ENCODE peak calls at places on chromosomes 11 and 22, in nine cellular contexts. A is NCI-H524 treated with DMSO at 0.1 percent for 48 hours; J is fibroblast of lung; M is heart right ventricle; Z is cardiac septum; K is iPS-NIHi11; L is ovary; G is aorta; U is stimulated activated CD4-positive, alpha-beta T cell treated with anti-CD3 and anti-CD28 coated beads, TNF-alpha, amount 100 ng/mL, for 48 hours. B is an unnamed sample.

GRCh38 chr11:74321487-74322188 is 10.2 kb upstream of the P4HA3 start:
- DNase-seq in M (peak), K (peak), J (peak), U (no peak), Z (no peak), A (no peak), G (no peak), L (no peak), B (peak)

GRCh38 chr22:42365337-42365865 is 66.8 kb downstream of the NFAM1 start:
- DNase-seq in G (no peak), K (no peak), Z (no peak), L (no peak), A (no peak), J (no peak), U (no peak), M (no peak), B (peak)

GRCh38 chr11:36564376-36565032 is 3.3 kb upstream of the RAG1 start:
- DNase-seq in U (no peak), G (no peak), J (peak), M (peak), A (no peak), L (peak), Z (no peak), K (peak), B (peak)

GRCh38 chr11:23192256-23192655 is 332.0 kb upstream of the CCDC179 start:
- DNase-seq in A (no peak), Z (no peak), G (no peak), U (no peak), L (no peak), M (no peak), J (peak), K (no peak), B (no peak)

GRCh38 chr11:120512727-120513435 is 1.3 kb downstream of the GRIK4 start:
- DNase-seq in K (no peak), A (peak), L (no peak), U (no peak), Z (peak), M (no peak), G (no peak), J (no peak), B (no peak)

GRCh38 chr11:67644042-67644441 is 4.5 kb upstream of the TBX10 start:
- DNase-seq in G (peak), A (no peak), Z (no peak), U (no peak), L (no peak), M (no peak), K (no peak), J (no peak), B (peak)

GRCh38 chr11:81870066-81870412 is 863.6 kb downstream of the FAM181B start:
- DNase-seq in J (no peak), L (no peak), U (no peak), K (no peak), A (no peak), M (no peak), G (no peak), Z (no peak), B (no peak)

GRCh38 chr11:124302291-124302690 is 11.5 kb downstream of the OR8D1 start:
- DNase-seq in Z (no peak), K (no peak), M (no peak), L (no peak), A (no peak), J (no peak), G (no peak), U (no peak), B (no peak)

GRCh38 chr11:2612884-2613571 is 86.8 kb downstream of the KCNQ1OT1 start:
- DNase-seq in K (no peak), U (no peak), J (peak), L (no peak), M (no peak), G (no peak), Z (no peak), A (no peak), B (no peak)

GRCh38 chr11:19370100-19370861 is 129.5 kb upstream of the E2F8 start:
- DNase-seq in K (no peak), Z (no peak), L (no peak), U (no peak), J (peak), G (no peak), M (no peak), A (no peak), B (peak)

GRCh38 chr11:39741066-39741465 is 1718.4 kb downstream of the LRRC4C start:
- DNase-seq in L (no peak), Z (no peak), A (no peak), J (no peak), G (no peak), K (no peak), U (no peak), M (no peak), B (no peak)

GRCh38 chr22:37177755-37178154 is 10.3 kb downstream of the C1QTNF6 start:
- DNase-seq in M (no peak), A (no peak), J (no peak), L (no peak), G (no peak), U (no peak), K (no peak), Z (no peak), B (no peak)

GRCh38 chr11:19071255-19071654 is 10.7 kb upstream of the MRGPRX2 start:
- DNase-seq in A (peak), G (peak), L (peak), U (peak), M (peak), Z (no peak), K (peak), J (peak), B (peak)

GRCh38 chr22:40560551-40560950 is 76.0 kb downstream of the MRTFA start:
- DNase-seq in K (no peak), J (peak), L (no peak), A (peak), Z (no peak), U (no peak), G (no peak), M (no peak), B (no peak)

GRCh38 chr11:125337836-125338235 is 158.2 kb downstream of the FEZ1 start:
- DNase-seq in A (no peak), Z (no peak), U (no peak), L (no peak), M (peak), G (peak), J (no peak), K (no peak), B (no peak)

GRCh38 chr11:6742260-6742659 is 29.5 kb downstream of the OR2AG2 start:
- DNase-seq in M (no peak), J (no peak), K (no peak), L (no peak), U (no peak), Z (no peak), A (no peak), G (no peak), B (no peak)

GRCh38 chr11:26599421-26599820 is 27.4 kb upstream of the MUC15 start:
- DNase-seq in A (no peak), L (no peak), M (no peak), J (peak), Z (no peak), K (no peak), U (no peak), G (no peak), B (no peak)

GRCh38 chr11:117492578-117493251 is 165.1 kb downstream of the CEP164 start:
- DNase-seq in Z (no peak), L (no peak), M (no peak), U (no peak), J (no peak), G (no peak), K (peak), A (peak), B (peak)

GRCh38 chr11:77473001-77473800 is 693 bp downstream of the PAK1 start:
- DNase-seq in A (no peak), Z (peak), M (peak), G (peak), U (peak), J (peak), L (peak), K (peak), B (peak)

GRCh38 chr11:133547808-133548494 is 15.7 kb upstream of the OPCML start:
- DNase-seq in A (no peak), Z (no peak), J (no peak), U (no peak), K (no peak), L (no peak), M (no peak), G (no peak), B (peak)

GRCh38 chr11:36463781-36464180 is 46.3 kb downstream of the TRAF6 start:
- DNase-seq in M (no peak), L (no peak), A (no peak), U (no peak), Z (no peak), J (peak), G (no peak), K (no peak), B (no peak)

GRCh38 chr11:11458523-11458922 is 105.5 kb upstream of the CSNK2A3 start:
- DNase-seq in Z (no peak), G (no peak), M (no peak), U (no peak), L (no peak), A (no peak), K (no peak), J (no peak), B (no peak)

GRCh38 chr11:68694404-68695297 is 10.3 kb downstream of the GAL start:
- DNase-seq in G (no peak), A (no peak), L (no peak), J (no peak), K (no peak), U (no peak), Z (no peak), M (no peak), B (no peak)

GRCh38 chr11:18865951-18866350 is 73.3 kb downstream of the MRGPRX1 start:
- DNase-seq in K (peak), M (no peak), L (no peak), Z (no peak), A (no peak), G (no peak), J (no peak), U (no peak), B (peak)

GRCh38 chr11:60923800-60924109 is 505 bp upstream of the TMEM132A start:
- DNase-seq in M (no peak), A (no peak), L (no peak), G (no peak), Z (no peak), U (no peak), K (peak), J (no peak), B (no peak)

GRCh38 chr11:44941286-44942021 is 9.2 kb downstream of the TP53I11 start:
- DNase-seq in Z (no peak), J (no peak), A (no peak), G (no peak), U (no peak), L (no peak), K (no peak), M (no peak), B (no peak)

GRCh38 chr11:84830372-84830771 is 796.8 kb downstream of the DLG2 start:
- DNase-seq in U (no peak), A (no peak), G (no peak), J (no peak), Z (no peak), L (no peak), M (no peak), K (no peak), B (no peak)

GRCh38 chr11:128210148-128210940 is 377.0 kb downstream of the ETS1 start:
- DNase-seq in K (peak), L (no peak), A (no peak), J (peak), G (no peak), Z (no peak), M (peak), U (no peak), B (peak)

B was measured in ELF-1.